ENCODE peak calls at places on chromosomes 16 and 17, in seven cellular contexts. E, B, N, P, C, H and G are unnamed samples.

GRCh38 chr17:2179615-2180295 is 123.8 kb downstream of the SMG6 start:
- DNase-seq in E (peak), B (peak), N (peak), P (no peak), C (peak), H (no peak), G (no peak)

GRCh38 chr17:29179232-29180036 is 764 bp downstream of the MYO18A start:
- DNase-seq in E (no peak), B (no peak), N (no peak), P (peak), C (peak), H (no peak), G (peak)

GRCh38 chr17:78999056-78999768 is 10.4 kb downstream of the CANT1 start:
- DNase-seq in E (no peak), B (no peak), N (no peak), P (no peak), C (no peak), H (no peak), G (no peak)

GRCh38 chr16:69366431-69366830 is 14.8 kb upstream of the TMED6 start:
- DNase-seq in E (no peak), B (no peak), N (no peak), P (no peak), C (no peak), H (no peak), G (no peak)

GRCh38 chr17:5929721-5930120 is 140.5 kb upstream of the WSCD1 start:
- DNase-seq in E (no peak), B (no peak), N (no peak), P (no peak), C (no peak), H (no peak), G (no peak)

GRCh38 chr17:77364381-77364911 is 223.7 kb downstream of the SEC14L1 start:
- DNase-seq in E (no peak), B (no peak), N (no peak), P (no peak), C (no peak), H (no peak), G (no peak)

GRCh38 chr17:75551276-75551675 is 25.8 kb downstream of the LLGL2 start:
- DNase-seq in E (no peak), B (no peak), N (no peak), P (no peak), C (no peak), H (no peak), G (no peak)

GRCh38 chr17:56739376-56739775 is 94.3 kb downstream of the C17orf67 start:
- DNase-seq in E (no peak), B (no peak), N (no peak), P (no peak), C (no peak), H (no peak), G (no peak)

GRCh38 chr16:88754109-88754911 is 30.7 kb downstream of the PIEZO1 start:
- DNase-seq in E (no peak), B (no peak), N (no peak), P (no peak), C (no peak), H (no peak), G (no peak)

GRCh38 chr16:71482569-71482968 is 6.6 kb downstream of the ZNF19 start:
- DNase-seq in E (no peak), B (no peak), N (no peak), P (no peak), C (no peak), H (no peak), G (no peak)

GRCh38 chr17:81052199-81052997 is 17.4 kb downstream of the BAIAP2 start:
- DNase-seq in E (no peak), B (no peak), N (no peak), P (peak), C (no peak), H (no peak), G (no peak)

GRCh38 chr17:80345321-80345720 is 69.6 kb upstream of the ENDOV start:
- DNase-seq in E (no peak), B (no peak), N (no peak), P (no peak), C (no peak), H (no peak), G (no peak)

GRCh38 chr17:80644588-80644987 is 100.0 kb downstream of the RPTOR start:
- DNase-seq in E (no peak), B (no peak), N (no peak), P (no peak), C (no peak), H (no peak), G (no peak)

GRCh38 chr17:14471052-14471451 is 170.2 kb downstream of the HS3ST3B1 start:
- DNase-seq in E (peak), B (no peak), N (peak), P (no peak), C (no peak), H (no peak), G (peak)

GRCh38 chr16:82882249-82882648 is 255.5 kb downstream of the CDH13 start:
- DNase-seq in E (no peak), B (no peak), N (no peak), P (no peak), C (no peak), H (no peak), G (no peak)

GRCh38 chr16:3009568-3010390 is 2.9 kb upstream of the CLDN9 start:
- DNase-seq in E (no peak), B (no peak), N (no peak), P (no peak), C (peak), H (no peak), G (no peak)